ENCODE peak calls at places on chromosome 16, in ten cellular contexts. One of them, this sample, is unnamed.

GRCh38 chr16:58337090-58337444 is 42.2 kb upstream of the PRSS54 start:
- DNase-seq in HCEC 1CT: no peak
- DNase-seq in mucosa of descending colon: no peak
- DNase-seq in GM19239: no peak
- DNase-seq in COR-L47: no peak
- DNase-seq in stimulated activated CD4-positive, alpha-beta T cell treated with anti-CD3 and anti-CD28 coated beads, Interleukin-4, amount 100 ng/mL, for 48 hours: no peak
- DNase-seq in GM20000: no peak
- DNase-seq in cerebellar cortex: no peak
- DNase-seq in NCI-H1048: no peak
- DNase-seq in suprapubic skin: no peak
- DNase-seq in this sample: no peak

GRCh38 chr16:53504665-53505064 is 1.7 kb upstream of the AKTIP start:
- DNase-seq in GM20000: no peak
- DNase-seq in HCEC 1CT: no peak
- DNase-seq in stimulated activated CD4-positive, alpha-beta T cell treated with anti-CD3 and anti-CD28 coated beads, Interleukin-4, amount 100 ng/mL, for 48 hours: no peak
- DNase-seq in cerebellar cortex: no peak
- DNase-seq in NCI-H1048: no peak
- DNase-seq in suprapubic skin: no peak
- DNase-seq in GM19239: no peak
- DNase-seq in COR-L47: no peak
- DNase-seq in mucosa of descending colon: no peak
- DNase-seq in this sample: no peak

GRCh38 chr16:3689731-3690130 is 27.6 kb downstream of the TRAP1 start:
- DNase-seq in cerebellar cortex: no peak
- DNase-seq in COR-L47: no peak
- DNase-seq in stimulated activated CD4-positive, alpha-beta T cell treated with anti-CD3 and anti-CD28 coated beads, Interleukin-4, amount 100 ng/mL, for 48 hours: no peak
- DNase-seq in GM19239: no peak
- DNase-seq in mucosa of descending colon: no peak
- DNase-seq in suprapubic skin: no peak
- DNase-seq in GM20000: no peak
- DNase-seq in NCI-H1048: no peak
- DNase-seq in HCEC 1CT: no peak
- DNase-seq in this sample: no peak

GRCh38 chr16:86363836-86364618 is 146.3 kb upstream of the FOXF1 start:
- DNase-seq in mucosa of descending colon: no peak
- DNase-seq in cerebellar cortex: no peak
- DNase-seq in COR-L47: no peak
- DNase-seq in NCI-H1048: no peak
- DNase-seq in GM20000: no peak
- DNase-seq in stimulated activated CD4-positive, alpha-beta T cell treated with anti-CD3 and anti-CD28 coated beads, Interleukin-4, amount 100 ng/mL, for 48 hours: no peak
- DNase-seq in HCEC 1CT: peak
- DNase-seq in suprapubic skin: no peak
- DNase-seq in GM19239: no peak
- DNase-seq in this sample: no peak

GRCh38 chr16:8878523-8878911 is 3.6 kb upstream of the LITAFD start:
- DNase-seq in COR-L47: no peak
- DNase-seq in suprapubic skin: no peak
- DNase-seq in GM19239: no peak
- DNase-seq in cerebellar cortex: no peak
- DNase-seq in HCEC 1CT: peak
- DNase-seq in mucosa of descending colon: no peak
- DNase-seq in NCI-H1048: no peak
- DNase-seq in GM20000: no peak
- DNase-seq in stimulated activated CD4-positive, alpha-beta T cell treated with anti-CD3 and anti-CD28 coated beads, Interleukin-4, amount 100 ng/mL, for 48 hours: no peak
- DNase-seq in this sample: no peak

GRCh38 chr16:54545890-54546476 is 259.4 kb upstream of the IRX3 start:
- DNase-seq in NCI-H1048: no peak
- DNase-seq in mucosa of descending colon: no peak
- DNase-seq in cerebellar cortex: no peak
- DNase-seq in stimulated activated CD4-positive, alpha-beta T cell treated with anti-CD3 and anti-CD28 coated beads, Interleukin-4, amount 100 ng/mL, for 48 hours: no peak
- DNase-seq in suprapubic skin: no peak
- DNase-seq in GM19239: no peak
- DNase-seq in HCEC 1CT: no peak
- DNase-seq in GM20000: no peak
- DNase-seq in COR-L47: peak
- DNase-seq in this sample: no peak

GRCh38 chr16:49602201-49603041 is 228.8 kb downstream of the C16orf78 start:
- DNase-seq in COR-L47: no peak
- DNase-seq in cerebellar cortex: peak
- DNase-seq in NCI-H1048: no peak
- DNase-seq in HCEC 1CT: no peak
- DNase-seq in GM19239: no peak
- DNase-seq in suprapubic skin: no peak
- DNase-seq in stimulated activated CD4-positive, alpha-beta T cell treated with anti-CD3 and anti-CD28 coated beads, Interleukin-4, amount 100 ng/mL, for 48 hours: no peak
- DNase-seq in GM20000: no peak
- DNase-seq in mucosa of descending colon: no peak
- DNase-seq in this sample: no peak

GRCh38 chr16:15599303-15600070 is 43.5 kb downstream of the MARF1 start:
- DNase-seq in HCEC 1CT: peak
- DNase-seq in COR-L47: no peak
- DNase-seq in cerebellar cortex: no peak
- DNase-seq in stimulated activated CD4-positive, alpha-beta T cell treated with anti-CD3 and anti-CD28 coated beads, Interleukin-4, amount 100 ng/mL, for 48 hours: no peak
- DNase-seq in GM19239: no peak
- DNase-seq in mucosa of descending colon: no peak
- DNase-seq in GM20000: no peak
- DNase-seq in NCI-H1048: no peak
- DNase-seq in suprapubic skin: no peak
- DNase-seq in this sample: no peak

GRCh38 chr16:10935491-10935890 is 6.8 kb downstream of the DEXI start:
- DNase-seq in stimulated activated CD4-positive, alpha-beta T cell treated with anti-CD3 and anti-CD28 coated beads, Interleukin-4, amount 100 ng/mL, for 48 hours: no peak
- DNase-seq in mucosa of descending colon: no peak
- DNase-seq in GM20000: no peak
- DNase-seq in NCI-H1048: no peak
- DNase-seq in GM19239: no peak
- DNase-seq in suprapubic skin: no peak
- DNase-seq in HCEC 1CT: no peak
- DNase-seq in COR-L47: no peak
- DNase-seq in cerebellar cortex: peak
- DNase-seq in this sample: no peak

This sample was measured in NCI-H2227 treated with DMSO at 0.1 percent for 48 hours.